ENCODE peak calls at places on chromosomes 1 and 21, in seven cellular contexts. A is heart right ventricle, Z is breast epithelium, Q is IMR-90, J is Panc1, D is OCI-LY7, G is heart left ventricle. E is an unnamed sample.

GRCh38 chr1:58363639-58364038 is 182.9 kb downstream of the OMA1 start:
- DNase-seq in Z (no peak), J (no peak), G (no peak), D (no peak), Q (no peak), A (no peak), E (no peak)

GRCh38 chr1:246959944-246960693 is 28.4 kb upstream of the AHCTF1 start:
- DNase-seq in J (no peak), Z (no peak), G (no peak), D (peak; percentile 52), A (no peak), Q (no peak), E (no peak)

GRCh38 chr1:51482881-51483280 is 36.2 kb downstream of the EPS15 start:
- DNase-seq in J (no peak), D (no peak), Z (no peak), Q (peak; percentile 57), A (no peak), G (no peak), E (no peak)

GRCh38 chr1:85280636-85281035 is 4.2 kb upstream of the BCL10 start:
- DNase-seq in Q (no peak), Z (no peak), G (no peak), D (no peak), J (no peak), A (no peak), E (no peak)

GRCh38 chr1:32114420-32114819 is 6.6 kb downstream of the KPNA6 start:
- DNase-seq in A (no peak), D (no peak), G (no peak), Z (no peak), J (no peak), Q (no peak), E (no peak)

GRCh38 chr1:56132520-56132919 is 446.8 kb downstream of the PLPP3 start:
- DNase-seq in D (no peak), G (no peak), J (no peak), A (peak; percentile 28), Q (no peak), Z (no peak), E (no peak)

GRCh38 chr1:37634554-37635308 is at the start of gene RSPO1:
- DNase-seq in J (no peak), Z (no peak), A (no peak), Q (no peak), G (no peak), D (no peak), E (no peak)

GRCh38 chr21:46156678-46157077 is 1.3 kb upstream of the FTCD start:
- DNase-seq in D (no peak), Q (no peak), J (no peak), Z (no peak), A (no peak), G (no peak), E (peak; percentile 12)

GRCh38 chr21:14070968-14071367 is 139.8 kb downstream of the LIPI start:
- DNase-seq in A (no peak), J (no peak), Z (no peak), D (no peak), G (no peak), Q (no peak), E (no peak)

GRCh38 chr1:61322769-61323168 is 240.4 kb downstream of the NFIA start:
- DNase-seq in J (no peak), Q (no peak), A (no peak), G (no peak), Z (no peak), D (no peak), E (no peak)

GRCh38 chr1:153639280-153639679 is 5.4 kb downstream of the CHTOP start:
- DNase-seq in A (no peak), Z (no peak), Q (no peak), J (no peak), G (no peak), D (no peak), E (no peak)

GRCh38 chr1:58768332-58768731 is 15.5 kb downstream of the JUN start:
- DNase-seq in D (no peak), Z (no peak), J (no peak), Q (no peak), A (no peak), G (no peak), E (no peak)

GRCh38 chr1:17601643-17602382 is 62.3 kb downstream of the ARHGEF10L start:
- DNase-seq in Q (no peak), J (no peak), Z (no peak), G (no peak), A (no peak), D (no peak), E (peak; percentile 53)

GRCh38 chr1:240189386-240189989 is 97.8 kb downstream of the FMN2 start:
- DNase-seq in J (no peak), Z (no peak), G (no peak), D (peak; percentile 46), Q (peak; percentile 53), A (peak; percentile 14), E (no peak)

GRCh38 chr1:186330758-186331157 is 44.3 kb downstream of the TPR start:
- DNase-seq in Z (no peak), J (no peak), D (no peak), Q (no peak), A (no peak), G (no peak), E (no peak)

GRCh38 chr1:217977943-217978342 is 307.1 kb upstream of the RRP15 start:
- DNase-seq in G (no peak), J (no peak), D (no peak), A (no peak), Q (no peak), Z (no peak), E (no peak)

GRCh38 chr21:15514073-15514946 is 215.5 kb upstream of the USP25 start:
- DNase-seq in Q (no peak), D (peak; percentile 84), G (no peak), Z (no peak), J (no peak), A (no peak), E (no peak)

GRCh38 chr1:71054281-71054731 is 6.7 kb upstream of the PTGER3 start:
- DNase-seq in A (no peak), Z (no peak), D (no peak), J (no peak), G (no peak), Q (no peak), E (peak; percentile 61)

GRCh38 chr1:211596418-211597181 is 17.6 kb upstream of the SLC30A1 start:
- DNase-seq in G (no peak), Z (no peak), J (no peak), D (no peak), A (no peak), Q (no peak), E (no peak)

GRCh38 chr1:150009604-150010387 is 730 bp downstream of the OTUD7B start:
- DNase-seq in Z (peak; percentile 37), G (peak; percentile 47), Q (peak; percentile 90), J (peak; percentile 17), D (peak; percentile 9), A (peak; percentile 38), E (peak; percentile 20)

GRCh38 chr1:212605441-212605976 is 3.1 kb upstream of the ATF3 start:
- DNase-seq in A (no peak), D (no peak), J (no peak), G (no peak), Z (no peak), Q (no peak), E (no peak)

GRCh38 chr1:209655412-209655811 is 3.2 kb upstream of the LAMB3 start:
- DNase-seq in Z (no peak), A (no peak), G (no peak), Q (no peak), D (no peak), J (no peak), E (no peak)

GRCh38 chr1:13733705-13734104 is 33.7 kb downstream of the PRDM2 start:
- DNase-seq in Z (no peak), D (no peak), A (no peak), J (no peak), Q (no peak), G (no peak), E (no peak)

GRCh38 chr1:205344010-205344808 is 12.5 kb downstream of the KLHDC8A start:
- DNase-seq in D (no peak), G (no peak), A (no peak), Q (no peak), J (no peak), Z (no peak), E (peak; percentile 52)

GRCh38 chr1:239179001-239179400 is 207.4 kb upstream of the CHRM3 start:
- DNase-seq in J (no peak), G (no peak), Z (no peak), A (no peak), D (no peak), Q (no peak), E (no peak)

DNA sequence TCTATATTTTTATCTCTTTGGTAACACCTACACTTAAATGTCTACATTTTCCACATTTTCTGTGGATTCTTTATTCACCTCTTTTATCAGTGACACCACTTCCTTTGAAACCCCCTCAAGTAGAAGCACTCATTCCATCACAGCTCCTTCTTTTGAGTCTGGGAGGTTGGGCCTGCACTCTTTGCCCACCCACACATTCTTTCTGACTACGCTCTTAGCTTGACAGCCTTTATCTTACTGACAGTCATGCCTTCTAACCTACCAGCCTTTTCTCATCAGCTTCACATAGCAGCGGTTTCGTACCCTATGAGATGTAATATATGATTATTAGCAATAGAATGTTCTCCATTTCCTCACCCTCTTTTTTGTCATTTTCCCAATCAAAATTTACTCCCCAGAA is 151.9 kb downstream of the TNFSF18 start:
- DNase-seq in D (no peak), Q (peak; percentile 87), A (no peak), G (no peak), Z (no peak), J (no peak), E (no peak)
- H3K4me3 ChIP-seq in D (no peak overlapping the region), Q (no peak overlapping the region), A (no peak overlapping the region), G (no peak overlapping the region), Z (no peak overlapping the region), J (no peak overlapping the region), E (no peak overlapping the region)

GRCh38 chr21:37281993-37282392 is 14.9 kb upstream of the VPS26C start:
- DNase-seq in G (no peak), D (no peak), A (no peak), Z (no peak), J (no peak), Q (no peak), E (no peak)
- H3K27ac ChIP-seq in G (no peak overlapping the region), D (no peak overlapping the region), A (no peak overlapping the region), Z (no peak overlapping the region), J (no peak overlapping the region), Q (no peak overlapping the region), E (no peak overlapping the region)

DNA sequence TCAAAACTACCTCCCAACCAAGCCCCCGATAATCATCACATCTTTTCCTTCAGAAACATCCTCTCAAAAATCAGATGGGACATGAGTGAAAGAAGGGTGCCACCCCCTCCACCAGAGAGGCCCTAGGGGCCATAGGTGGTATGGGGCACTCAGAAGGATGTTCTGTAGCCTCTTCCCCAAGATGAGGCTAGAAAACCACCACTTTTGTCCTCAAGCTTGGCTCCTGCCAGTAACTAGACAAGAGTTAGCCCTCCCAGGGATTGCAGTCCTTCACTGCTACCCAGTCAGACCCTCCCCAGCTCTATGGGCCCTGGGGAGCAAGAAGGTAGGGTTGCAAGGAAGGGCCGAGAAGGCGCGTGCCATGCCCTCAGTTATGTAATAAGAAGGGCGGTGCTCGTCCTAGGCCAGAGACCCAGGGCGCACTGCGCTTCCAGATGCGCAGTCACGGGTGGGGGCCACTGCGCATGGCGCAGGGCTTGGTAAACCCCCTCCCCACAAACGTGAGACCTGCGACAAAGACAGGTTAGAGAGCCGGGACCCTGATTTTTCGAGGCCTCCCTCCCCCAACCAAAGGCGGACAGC is 69.7 kb downstream of the CD46 start:
- DNase-seq in G (no peak), J (no peak), Z (no peak), D (no peak), Q (no peak), A (no peak), E (peak; percentile 69)
- H3K4me1 ChIP-seq in G (peaks cover 82% of the 10 kb centered on the region), J (peaks cover 25% of the 10 kb centered on the region), Z (peaks cover 31% of the 10 kb centered on the region), D (peaks cover 58% of the 10 kb centered on the region), Q (peaks cover 30% of the 10 kb centered on the region), A (peaks cover 44% of the 10 kb centered on the region), E (peaks cover 34% of the 10 kb centered on the region)

GRCh38 chr1:89041055-89041707 is 18.5 kb upstream of the GBP3 start:
- DNase-seq in Q (peak; percentile 88), A (no peak), G (no peak), D (no peak), J (no peak), Z (no peak), E (no peak)
- H3K4me3 ChIP-seq in Q (no peak overlapping the region), A (no peak overlapping the region), G (no peak overlapping the region), D (no peak overlapping the region), J (no peak overlapping the region), Z (no peak overlapping the region), E (no peak overlapping the region)